ENCODE peak calls at places on chromosomes 2 and 18, in five cellular contexts. One of them, this sample, is unnamed.

GRCh38 chr2:28360742-28361293 is 31.8 kb upstream of the FOSL2 start:
- DNase-seq in pancreas: no peak
- DNase-seq in NCI-H1092: no peak
- DNase-seq in HS-27A: no peak
- DNase-seq in epithelial cell of esophagus: peak; percentile 37
- DNase-seq in this sample: no peak

GRCh38 chr2:191927991-191928390 is 81.1 kb upstream of the CAVIN2 start:
- DNase-seq in NCI-H1092: peak; percentile 43
- DNase-seq in pancreas: no peak
- DNase-seq in epithelial cell of esophagus: peak; percentile 23
- DNase-seq in HS-27A: no peak
- DNase-seq in this sample: no peak

GRCh38 chr2:207601774-207602173 is 23.4 kb downstream of the METTL21A start:
- DNase-seq in NCI-H1092: no peak
- DNase-seq in HS-27A: no peak
- DNase-seq in pancreas: no peak
- DNase-seq in epithelial cell of esophagus: no peak
- DNase-seq in this sample: no peak

GRCh38 chr2:5932556-5933469 is 240.6 kb downstream of the SOX11 start:
- DNase-seq in epithelial cell of esophagus: no peak
- DNase-seq in HS-27A: no peak
- DNase-seq in pancreas: peak; percentile 74
- DNase-seq in NCI-H1092: no peak
- DNase-seq in this sample: no peak

GRCh38 chr2:85288244-85288725 is 39.5 kb downstream of the TGOLN2 start:
- DNase-seq in epithelial cell of esophagus: peak; percentile 98
- DNase-seq in NCI-H1092: no peak
- DNase-seq in HS-27A: no peak
- DNase-seq in pancreas: no peak
- DNase-seq in this sample: no peak

GRCh38 chr2:2830576-2830975 is 499.5 kb upstream of the MYT1L start:
- DNase-seq in epithelial cell of esophagus: no peak
- DNase-seq in pancreas: no peak
- DNase-seq in NCI-H1092: no peak
- DNase-seq in HS-27A: no peak
- DNase-seq in this sample: no peak

GRCh38 chr2:45264227-45265225 is 255.3 kb upstream of the SIX2 start:
- DNase-seq in NCI-H1092: no peak
- DNase-seq in HS-27A: no peak
- DNase-seq in pancreas: no peak
- DNase-seq in epithelial cell of esophagus: no peak
- DNase-seq in this sample: no peak

GRCh38 chr18:48410095-48410920 is 1.1 kb upstream of the ZBTB7C start:
- DNase-seq in HS-27A: peak; percentile 39
- DNase-seq in pancreas: peak; percentile 96
- DNase-seq in epithelial cell of esophagus: peak; percentile 94
- DNase-seq in NCI-H1092: peak; percentile 85
- DNase-seq in this sample: peak; percentile 79

GRCh38 chr2:74001121-74001520 is 16.4 kb downstream of the TET3 start:
- DNase-seq in pancreas: no peak
- DNase-seq in HS-27A: no peak
- DNase-seq in NCI-H1092: no peak
- DNase-seq in epithelial cell of esophagus: no peak
- DNase-seq in this sample: no peak

GRCh38 chr2:11493282-11493681 is 27.3 kb upstream of the E2F6 start:
- DNase-seq in HS-27A: no peak
- DNase-seq in epithelial cell of esophagus: no peak
- DNase-seq in pancreas: no peak
- DNase-seq in NCI-H1092: no peak
- DNase-seq in this sample: no peak

GRCh38 chr18:44742741-44743311 is 62.1 kb downstream of the SETBP1 start:
- DNase-seq in pancreas: no peak
- DNase-seq in HS-27A: no peak
- DNase-seq in epithelial cell of esophagus: no peak
- DNase-seq in NCI-H1092: peak; percentile 98
- DNase-seq in this sample: peak; percentile 73

GRCh38 chr2:108538000-108538625 is 3.8 kb downstream of the LIMS1 start:
- DNase-seq in HS-27A: no peak
- DNase-seq in NCI-H1092: no peak
- DNase-seq in epithelial cell of esophagus: peak; percentile 86
- DNase-seq in pancreas: no peak
- DNase-seq in this sample: no peak

GRCh38 chr2:117686699-117687098 is 127.8 kb upstream of the DDX18 start:
- DNase-seq in HS-27A: no peak
- DNase-seq in epithelial cell of esophagus: no peak
- DNase-seq in pancreas: no peak
- DNase-seq in NCI-H1092: no peak
- DNase-seq in this sample: no peak

GRCh38 chr2:43469713-43470112 is 126.1 kb downstream of the THADA start:
- DNase-seq in pancreas: no peak
- DNase-seq in HS-27A: no peak
- DNase-seq in epithelial cell of esophagus: no peak
- DNase-seq in NCI-H1092: no peak
- DNase-seq in this sample: no peak

GRCh38 chr18:433297-433696 is 67.2 kb downstream of the COLEC12 start:
- DNase-seq in NCI-H1092: no peak
- DNase-seq in epithelial cell of esophagus: no peak
- DNase-seq in HS-27A: no peak
- DNase-seq in pancreas: no peak
- DNase-seq in this sample: no peak

GRCh38 chr2:25303517-25304338 is 38.0 kb downstream of the DNMT3A start:
- DNase-seq in pancreas: no peak
- DNase-seq in epithelial cell of esophagus: no peak
- DNase-seq in HS-27A: no peak
- DNase-seq in NCI-H1092: no peak
- DNase-seq in this sample: no peak

GRCh38 chr2:223459328-223459939 is 142.7 kb downstream of the SCG2 start:
- DNase-seq in epithelial cell of esophagus: peak; percentile 35
- DNase-seq in HS-27A: no peak
- DNase-seq in NCI-H1092: no peak
- DNase-seq in pancreas: no peak
- DNase-seq in this sample: peak; percentile 9